ENCODE peak calls at places on chromosomes 7 and 10, in six cellular contexts. S is tibial artery; R is effector CD4-positive, alpha-beta T cell; N is RWPE1; F is right cardiac atrium; B is HEK293T. V is an unnamed sample.

GRCh38 chr7:116569737-116570136 is 44.9 kb downstream of the CAV1 start:
- DNase-seq in S (no peak), R (no peak), N (peak), F (no peak), B (no peak), V (no peak)

GRCh38 chr10:31697271-31698168 is 231.1 kb downstream of the ARHGAP12 start:
- DNase-seq in S (peak), R (no peak), N (no peak), F (peak), B (no peak), V (no peak)

GRCh38 chr7:143227806-143228205 is 6.0 kb downstream of the TAS2R40 start:
- DNase-seq in S (no peak), R (no peak), N (no peak), F (no peak), B (no peak), V (no peak)

GRCh38 chr7:141076377-141076776 is 2.5 kb downstream of the TMEM178B start:
- DNase-seq in S (no peak), R (no peak), N (no peak), F (no peak), B (peak), V (peak)

GRCh38 chr7:105006367-105007139 is 7.5 kb upstream of the KMT2E start:
- DNase-seq in S (no peak), R (no peak), N (no peak), F (no peak), B (no peak), V (no peak)

GRCh38 chr10:44878704-44879530 is 32.2 kb upstream of the TMEM72 start:
- DNase-seq in S (peak), R (peak), N (peak), F (peak), B (peak), V (peak)

GRCh38 chr7:138449580-138449979 is 10.5 kb upstream of the TRIM24 start:
- DNase-seq in S (no peak), R (peak), N (no peak), F (no peak), B (peak), V (no peak)

GRCh38 chr7:117444646-117445045 is 17.4 kb upstream of the ASZ1 start:
- DNase-seq in S (no peak), R (no peak), N (no peak), F (no peak), B (no peak), V (no peak)

GRCh38 chr10:82934429-82934828 is 1059.4 kb downstream of the NRG3 start:
- DNase-seq in S (no peak), R (no peak), N (no peak), F (no peak), B (no peak), V (no peak)

GRCh38 chr7:151425670-151426075 is 14.3 kb downstream of the CRYGN start:
- DNase-seq in S (peak), R (no peak), N (no peak), F (no peak), B (no peak), V (no peak)

GRCh38 chr10:79331709-79332108 is 15.6 kb upstream of the PPIF start:
- DNase-seq in S (no peak), R (peak), N (peak), F (no peak), B (no peak), V (no peak)

GRCh38 chr7:77354914-77355313 is 61.2 kb downstream of the GSAP start:
- DNase-seq in S (no peak), R (no peak), N (no peak), F (no peak), B (no peak), V (no peak)

GRCh38 chr10:5343561-5343960 is 21.2 kb upstream of the UCN3 start:
- DNase-seq in S (no peak), R (no peak), N (no peak), F (no peak), B (no peak), V (no peak)

GRCh38 chr7:141231018-141231792 is 157.3 kb downstream of the TMEM178B start:
- DNase-seq in S (no peak), R (no peak), N (no peak), F (peak), B (peak), V (no peak)

GRCh38 chr10:118241229-118242137 is 100.6 kb downstream of the FAM204A start:
- DNase-seq in S (peak), R (peak), N (peak), F (peak), B (peak), V (no peak)

GRCh38 chr10:13327516-13327915 is 20.6 kb downstream of the SEPHS1 start:
- DNase-seq in S (no peak), R (no peak), N (no peak), F (no peak), B (no peak), V (no peak)

GRCh38 chr10:77641344-77641743 is 3.7 kb upstream of the KCNMA1 start:
- DNase-seq in S (no peak), R (no peak), N (no peak), F (no peak), B (no peak), V (no peak)

GRCh38 chr7:5532520-5533335 is 109.1 kb upstream of the TNRC18 start:
- DNase-seq in S (peak), R (no peak), N (no peak), F (peak), B (no peak), V (no peak)

GRCh38 chr7:70072220-70072619 is 473.9 kb downstream of the AUTS2 start:
- DNase-seq in S (no peak), R (no peak), N (no peak), F (no peak), B (no peak), V (no peak)

GRCh38 chr10:49093922-49094321 is 21.4 kb downstream of the VSTM4 start:
- DNase-seq in S (no peak), R (no peak), N (no peak), F (no peak), B (no peak), V (no peak)

GRCh38 chr10:35259769-35260397 is 76.4 kb upstream of the CCNY start:
- DNase-seq in S (no peak), R (no peak), N (peak), F (no peak), B (no peak), V (no peak)

GRCh38 chr7:27606270-27607209 is 56.1 kb downstream of the HIBADH start:
- DNase-seq in S (no peak), R (no peak), N (no peak), F (no peak), B (peak), V (no peak)